ENCODE peak calls at places on chromosomes 5 and 9, in eight cellular contexts. One of them, this sample, is unnamed. For H3K9me3, the result is how much of the 10 kb centered on the place peaks cover.

GRCh38 chr9:138066049-138066448 is 188.5 kb downstream of the CACNA1B start:
- DNase-seq in mucosa of descending colon: no peak
- DNase-seq in mesenchymal stem cell: no peak
- DNase-seq in CD4-positive, alpha-beta memory T cell: no peak
- DNase-seq in MG63: no peak
- DNase-seq in colonic mucosa: no peak
- DNase-seq in OCI-LY7: no peak
- DNase-seq in effector memory CD4-positive, alpha-beta T cell: no peak
- DNase-seq in this sample: no peak

GRCh38 chr9:6766606-6767005 is 8.8 kb downstream of the KDM4C start:
- DNase-seq in mucosa of descending colon: no peak
- DNase-seq in mesenchymal stem cell: no peak
- DNase-seq in CD4-positive, alpha-beta memory T cell: no peak
- DNase-seq in MG63: no peak
- DNase-seq in colonic mucosa: no peak
- DNase-seq in OCI-LY7: no peak
- DNase-seq in effector memory CD4-positive, alpha-beta T cell: no peak
- DNase-seq in this sample: no peak

GRCh38 chr5:23507278-23507685 is at the start of gene PRDM9:
- DNase-seq in mucosa of descending colon: peak
- DNase-seq in mesenchymal stem cell: peak
- DNase-seq in CD4-positive, alpha-beta memory T cell: no peak
- DNase-seq in MG63: no peak
- DNase-seq in colonic mucosa: no peak
- DNase-seq in OCI-LY7: no peak
- DNase-seq in effector memory CD4-positive, alpha-beta T cell: no peak
- DNase-seq in this sample: no peak

GRCh38 chr9:93585259-93585658 is 8.9 kb downstream of the PHF2 start:
- DNase-seq in mucosa of descending colon: no peak
- DNase-seq in mesenchymal stem cell: no peak
- DNase-seq in CD4-positive, alpha-beta memory T cell: no peak
- DNase-seq in MG63: no peak
- DNase-seq in colonic mucosa: no peak
- DNase-seq in OCI-LY7: no peak
- DNase-seq in effector memory CD4-positive, alpha-beta T cell: no peak
- DNase-seq in this sample: no peak

GRCh38 chr9:113578877-113579269 is 115.3 kb downstream of the RGS3 start:
- DNase-seq in mucosa of descending colon: peak
- DNase-seq in mesenchymal stem cell: peak
- DNase-seq in CD4-positive, alpha-beta memory T cell: peak
- DNase-seq in MG63: peak
- DNase-seq in colonic mucosa: peak
- DNase-seq in OCI-LY7: peak
- DNase-seq in effector memory CD4-positive, alpha-beta T cell: peak
- DNase-seq in this sample: peak

GRCh38 chr9:133127340-133127981 is 6.4 kb upstream of the RALGDS start:
- DNase-seq in mucosa of descending colon: peak
- DNase-seq in mesenchymal stem cell: no peak
- DNase-seq in CD4-positive, alpha-beta memory T cell: peak
- DNase-seq in MG63: no peak
- DNase-seq in colonic mucosa: no peak
- DNase-seq in OCI-LY7: no peak
- DNase-seq in effector memory CD4-positive, alpha-beta T cell: peak
- DNase-seq in this sample: no peak

GRCh38 chr5:82847564-82847963 is 229.6 kb downstream of the TMEM167A start:
- DNase-seq in mucosa of descending colon: no peak
- DNase-seq in mesenchymal stem cell: no peak
- DNase-seq in CD4-positive, alpha-beta memory T cell: no peak
- DNase-seq in MG63: no peak
- DNase-seq in colonic mucosa: no peak
- DNase-seq in OCI-LY7: no peak
- DNase-seq in effector memory CD4-positive, alpha-beta T cell: no peak
- DNase-seq in this sample: no peak

GRCh38 chr9:82810902-82811301 is 252.0 kb downstream of the RASEF start:
- DNase-seq in mucosa of descending colon: no peak
- DNase-seq in mesenchymal stem cell: peak
- DNase-seq in CD4-positive, alpha-beta memory T cell: no peak
- DNase-seq in MG63: no peak
- DNase-seq in colonic mucosa: no peak
- DNase-seq in OCI-LY7: no peak
- DNase-seq in effector memory CD4-positive, alpha-beta T cell: no peak
- DNase-seq in this sample: peak

GRCh38 chr9:124079176-124079925 is 67.8 kb downstream of the LHX2 start:
- DNase-seq in mucosa of descending colon: no peak
- DNase-seq in mesenchymal stem cell: peak
- DNase-seq in CD4-positive, alpha-beta memory T cell: no peak
- DNase-seq in MG63: peak
- DNase-seq in colonic mucosa: no peak
- DNase-seq in OCI-LY7: no peak
- DNase-seq in effector memory CD4-positive, alpha-beta T cell: no peak
- DNase-seq in this sample: peak

GRCh38 chr5:14467886-14468285 is 113.7 kb upstream of the OTULINL start:
- DNase-seq in mucosa of descending colon: no peak
- DNase-seq in mesenchymal stem cell: no peak
- DNase-seq in CD4-positive, alpha-beta memory T cell: no peak
- DNase-seq in MG63: no peak
- DNase-seq in colonic mucosa: no peak
- DNase-seq in OCI-LY7: no peak
- DNase-seq in effector memory CD4-positive, alpha-beta T cell: no peak
- DNase-seq in this sample: no peak

GRCh38 chr9:101601904-101602765 is 7.4 kb upstream of the PPP3R2 start:
- DNase-seq in mucosa of descending colon: no peak
- DNase-seq in mesenchymal stem cell: peak
- DNase-seq in CD4-positive, alpha-beta memory T cell: peak
- DNase-seq in MG63: peak
- DNase-seq in colonic mucosa: peak
- DNase-seq in OCI-LY7: peak
- DNase-seq in effector memory CD4-positive, alpha-beta T cell: no peak
- DNase-seq in this sample: peak

GRCh38 chr5:112379541-112380325 is 39.3 kb downstream of the EPB41L4A start:
- DNase-seq in mucosa of descending colon: no peak
- DNase-seq in mesenchymal stem cell: no peak
- DNase-seq in CD4-positive, alpha-beta memory T cell: no peak
- DNase-seq in MG63: no peak
- DNase-seq in colonic mucosa: no peak
- DNase-seq in OCI-LY7: no peak
- DNase-seq in effector memory CD4-positive, alpha-beta T cell: no peak
- DNase-seq in this sample: no peak

GRCh38 chr9:105054488-105054887 is 126.5 kb upstream of the ABCA1 start:
- DNase-seq in mucosa of descending colon: no peak
- DNase-seq in mesenchymal stem cell: peak
- DNase-seq in CD4-positive, alpha-beta memory T cell: no peak
- DNase-seq in MG63: no peak
- DNase-seq in colonic mucosa: no peak
- DNase-seq in OCI-LY7: no peak
- DNase-seq in effector memory CD4-positive, alpha-beta T cell: no peak
- DNase-seq in this sample: peak

GRCh38 chr5:66241136-66241825 is 97.2 kb downstream of the SREK1 start:
- DNase-seq in mucosa of descending colon: no peak
- DNase-seq in mesenchymal stem cell: no peak
- DNase-seq in CD4-positive, alpha-beta memory T cell: no peak
- DNase-seq in MG63: no peak
- DNase-seq in colonic mucosa: no peak
- DNase-seq in OCI-LY7: no peak
- DNase-seq in effector memory CD4-positive, alpha-beta T cell: no peak
- DNase-seq in this sample: no peak

GRCh38 chr5:90555666-90556065 is 2.9 kb upstream of the ADGRV1 start:
- DNase-seq in mucosa of descending colon: no peak
- DNase-seq in mesenchymal stem cell: no peak
- DNase-seq in CD4-positive, alpha-beta memory T cell: no peak
- DNase-seq in MG63: no peak
- DNase-seq in colonic mucosa: no peak
- DNase-seq in OCI-LY7: no peak
- DNase-seq in effector memory CD4-positive, alpha-beta T cell: no peak
- DNase-seq in this sample: no peak

GRCh38 chr5:57207681-57208080 is 33.8 kb downstream of the GPBP1 start:
- DNase-seq in mucosa of descending colon: no peak
- DNase-seq in mesenchymal stem cell: no peak
- DNase-seq in CD4-positive, alpha-beta memory T cell: no peak
- DNase-seq in MG63: no peak
- DNase-seq in colonic mucosa: no peak
- DNase-seq in OCI-LY7: no peak
- DNase-seq in effector memory CD4-positive, alpha-beta T cell: no peak
- DNase-seq in this sample: no peak

GRCh38 chr5:173855162-173855994 is 32.8 kb upstream of the CPEB4 start:
- DNase-seq in mucosa of descending colon: no peak
- DNase-seq in mesenchymal stem cell: no peak
- DNase-seq in CD4-positive, alpha-beta memory T cell: no peak
- DNase-seq in MG63: no peak
- DNase-seq in colonic mucosa: no peak
- DNase-seq in OCI-LY7: no peak
- DNase-seq in effector memory CD4-positive, alpha-beta T cell: no peak
- DNase-seq in this sample: no peak

GRCh38 chr5:17425385-17426070 is 72.5 kb upstream of the TAF11L2 start:
- DNase-seq in mucosa of descending colon: no peak
- DNase-seq in mesenchymal stem cell: no peak
- DNase-seq in CD4-positive, alpha-beta memory T cell: no peak
- DNase-seq in MG63: no peak
- DNase-seq in colonic mucosa: no peak
- DNase-seq in OCI-LY7: no peak
- DNase-seq in effector memory CD4-positive, alpha-beta T cell: no peak
- DNase-seq in this sample: no peak

GRCh38 chr9:79195904-79196303 is 375.9 kb upstream of the TLE4 start:
- DNase-seq in mucosa of descending colon: no peak
- DNase-seq in mesenchymal stem cell: peak
- DNase-seq in CD4-positive, alpha-beta memory T cell: no peak
- DNase-seq in MG63: peak
- DNase-seq in colonic mucosa: no peak
- DNase-seq in OCI-LY7: no peak
- DNase-seq in effector memory CD4-positive, alpha-beta T cell: no peak
- DNase-seq in this sample: peak

GRCh38 chr5:130333089-130333488 is 428.8 kb downstream of the CHSY3 start:
- DNase-seq in mucosa of descending colon: no peak
- DNase-seq in mesenchymal stem cell: peak
- DNase-seq in CD4-positive, alpha-beta memory T cell: no peak
- DNase-seq in MG63: no peak
- DNase-seq in colonic mucosa: no peak
- DNase-seq in OCI-LY7: no peak
- DNase-seq in effector memory CD4-positive, alpha-beta T cell: no peak
- DNase-seq in this sample: peak

DNA sequence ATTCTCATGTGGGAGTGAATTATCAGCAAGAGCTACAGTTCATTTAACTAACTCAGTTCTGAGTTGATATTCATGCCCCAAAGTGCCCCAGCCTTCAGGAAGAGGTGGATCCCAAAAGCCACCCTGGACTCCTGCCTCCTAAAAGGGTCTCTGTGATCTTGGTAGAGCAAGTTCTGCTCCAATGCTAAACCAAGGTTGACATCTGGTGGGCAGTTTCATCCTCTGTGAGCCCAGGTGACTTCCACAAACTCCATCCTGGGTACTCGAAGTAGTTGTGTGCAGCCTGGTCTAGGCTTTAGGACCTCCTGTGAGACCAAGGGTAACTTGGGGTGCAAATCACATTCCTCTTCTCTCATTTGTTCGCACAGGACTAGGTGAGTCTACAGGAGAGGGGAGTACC is 816.8 kb downstream of the MTRR start:
- DNase-seq in mucosa of descending colon: no peak
- DNase-seq in mesenchymal stem cell: no peak
- DNase-seq in CD4-positive, alpha-beta memory T cell: no peak
- DNase-seq in MG63: no peak
- DNase-seq in colonic mucosa: no peak
- DNase-seq in OCI-LY7: no peak
- DNase-seq in effector memory CD4-positive, alpha-beta T cell: no peak
- DNase-seq in this sample: no peak
- H3K9me3 ChIP-seq in mucosa of descending colon: under half
- H3K9me3 ChIP-seq in mesenchymal stem cell: under half
- H3K9me3 ChIP-seq in CD4-positive, alpha-beta memory T cell: under half
- H3K9me3 ChIP-seq in MG63: under half
- H3K9me3 ChIP-seq in colonic mucosa: under half
- H3K9me3 ChIP-seq in OCI-LY7: under half
- H3K9me3 ChIP-seq in effector memory CD4-positive, alpha-beta T cell: under half
- H3K9me3 ChIP-seq in this sample: under half

GRCh38 chr5:19837536-19838179 is 150.3 kb downstream of the CDH18 start:
- DNase-seq in mucosa of descending colon: no peak
- DNase-seq in mesenchymal stem cell: peak
- DNase-seq in CD4-positive, alpha-beta memory T cell: no peak
- DNase-seq in MG63: no peak
- DNase-seq in colonic mucosa: no peak
- DNase-seq in OCI-LY7: no peak
- DNase-seq in effector memory CD4-positive, alpha-beta T cell: no peak
- DNase-seq in this sample: peak

GRCh38 chr5:19835442-19835841 is 152.6 kb downstream of the CDH18 start:
- DNase-seq in mucosa of descending colon: no peak
- DNase-seq in mesenchymal stem cell: no peak
- DNase-seq in CD4-positive, alpha-beta memory T cell: no peak
- DNase-seq in MG63: no peak
- DNase-seq in colonic mucosa: no peak
- DNase-seq in OCI-LY7: no peak
- DNase-seq in effector memory CD4-positive, alpha-beta T cell: no peak
- DNase-seq in this sample: no peak
- H3K9me3 ChIP-seq in mucosa of descending colon: under half
- H3K9me3 ChIP-seq in mesenchymal stem cell: under half
- H3K9me3 ChIP-seq in CD4-positive, alpha-beta memory T cell: under half
- H3K9me3 ChIP-seq in MG63: under half
- H3K9me3 ChIP-seq in colonic mucosa: under half
- H3K9me3 ChIP-seq in OCI-LY7: under half
- H3K9me3 ChIP-seq in effector memory CD4-positive, alpha-beta T cell: under half
- H3K9me3 ChIP-seq in this sample: under half

DNA sequence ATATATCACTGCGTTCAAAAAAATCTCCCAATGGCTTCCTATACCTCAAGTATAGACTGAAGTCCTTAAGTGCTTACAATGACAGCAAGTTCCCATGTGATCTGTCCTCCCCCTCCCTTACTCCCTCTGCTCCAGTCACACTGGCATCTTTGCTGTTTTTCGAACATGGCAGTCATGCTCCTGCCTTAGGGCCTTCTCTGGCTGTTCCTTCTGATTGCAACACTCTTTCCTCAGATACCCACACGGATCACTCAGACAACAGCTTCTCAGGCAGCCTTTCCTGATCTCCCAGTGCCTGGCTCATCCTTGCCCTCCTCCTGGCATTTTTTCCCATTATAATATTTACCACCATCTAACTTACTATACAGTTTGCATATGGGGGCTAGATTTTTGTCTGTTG is 232.8 kb downstream of the ARHGEF28 start:
- DNase-seq in mucosa of descending colon: no peak
- DNase-seq in mesenchymal stem cell: no peak
- DNase-seq in CD4-positive, alpha-beta memory T cell: no peak
- DNase-seq in MG63: no peak
- DNase-seq in colonic mucosa: no peak
- DNase-seq in OCI-LY7: no peak
- DNase-seq in effector memory CD4-positive, alpha-beta T cell: no peak
- DNase-seq in this sample: peak
- H3K9me3 ChIP-seq in mucosa of descending colon: under half
- H3K9me3 ChIP-seq in mesenchymal stem cell: under half
- H3K9me3 ChIP-seq in CD4-positive, alpha-beta memory T cell: under half
- H3K9me3 ChIP-seq in MG63: under half
- H3K9me3 ChIP-seq in colonic mucosa: under half
- H3K9me3 ChIP-seq in OCI-LY7: under half
- H3K9me3 ChIP-seq in effector memory CD4-positive, alpha-beta T cell: under half
- H3K9me3 ChIP-seq in this sample: under half

DNA sequence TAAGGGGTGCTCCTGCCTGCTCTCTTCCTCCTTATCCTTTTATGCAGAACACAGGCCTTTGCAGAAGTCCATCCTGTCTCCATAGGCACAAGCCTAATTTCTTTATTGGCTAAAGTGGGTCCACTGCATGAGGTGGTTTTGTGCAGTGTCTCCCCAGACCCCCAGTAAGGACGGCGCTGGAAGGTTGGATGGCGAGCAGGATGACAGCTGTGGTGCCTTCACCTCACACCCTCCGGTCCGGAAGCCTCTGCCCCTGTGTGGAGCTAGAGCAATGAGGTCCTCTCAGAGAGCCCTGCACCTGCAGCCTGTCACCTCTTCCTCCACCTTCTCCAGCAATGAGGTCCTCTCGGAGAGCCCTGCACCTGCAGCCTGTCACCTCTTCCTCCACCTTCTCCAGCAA is 393.7 kb upstream of the IRX1 start:
- DNase-seq in mucosa of descending colon: no peak
- DNase-seq in mesenchymal stem cell: no peak
- DNase-seq in CD4-positive, alpha-beta memory T cell: no peak
- DNase-seq in MG63: no peak
- DNase-seq in colonic mucosa: no peak
- DNase-seq in OCI-LY7: no peak
- DNase-seq in effector memory CD4-positive, alpha-beta T cell: no peak
- DNase-seq in this sample: no peak
- H3K9me3 ChIP-seq in mucosa of descending colon: under half
- H3K9me3 ChIP-seq in mesenchymal stem cell: under half
- H3K9me3 ChIP-seq in CD4-positive, alpha-beta memory T cell: under half
- H3K9me3 ChIP-seq in MG63: under half
- H3K9me3 ChIP-seq in colonic mucosa: under half
- H3K9me3 ChIP-seq in OCI-LY7: under half
- H3K9me3 ChIP-seq in effector memory CD4-positive, alpha-beta T cell: under half
- H3K9me3 ChIP-seq in this sample: under half